ENCODE peak calls at places on chromosomes 12 and 14, in eight cellular contexts. One of them, this sample, is unnamed.

GRCh38 chr12:123389560-123390351 is 5.8 kb downstream of the KMT5A start:
- DNase-seq in CD8-positive, alpha-beta T cell: no peak
- DNase-seq in stomach: peak; percentile 67
- DNase-seq in lower lobe of right lung: peak; percentile 86
- DNase-seq in uterus: no peak
- DNase-seq in neural progenitor cell: peak; percentile 66
- DNase-seq in caudate nucleus: no peak
- DNase-seq in HL-60: peak; percentile 17
- DNase-seq in this sample: peak; percentile 72

GRCh38 chr14:79415726-79416125 is 795.6 kb downstream of the DIO2 start:
- DNase-seq in CD8-positive, alpha-beta T cell: no peak
- DNase-seq in stomach: no peak
- DNase-seq in lower lobe of right lung: no peak
- DNase-seq in uterus: no peak
- DNase-seq in neural progenitor cell: no peak
- DNase-seq in caudate nucleus: no peak
- DNase-seq in HL-60: no peak
- DNase-seq in this sample: no peak

GRCh38 chr12:32332446-32332845 is 66.9 kb upstream of the FGD4 start:
- DNase-seq in CD8-positive, alpha-beta T cell: no peak
- DNase-seq in stomach: no peak
- DNase-seq in lower lobe of right lung: no peak
- DNase-seq in uterus: no peak
- DNase-seq in neural progenitor cell: no peak
- DNase-seq in caudate nucleus: no peak
- DNase-seq in HL-60: no peak
- DNase-seq in this sample: no peak

GRCh38 chr12:26680724-26681455 is 152.1 kb downstream of the ITPR2 start:
- DNase-seq in CD8-positive, alpha-beta T cell: no peak
- DNase-seq in stomach: no peak
- DNase-seq in lower lobe of right lung: no peak
- DNase-seq in uterus: no peak
- DNase-seq in neural progenitor cell: no peak
- DNase-seq in caudate nucleus: no peak
- DNase-seq in HL-60: no peak
- DNase-seq in this sample: no peak

GRCh38 chr14:30015471-30015870 is 87.8 kb upstream of the PRKD1 start:
- DNase-seq in CD8-positive, alpha-beta T cell: no peak
- DNase-seq in stomach: no peak
- DNase-seq in lower lobe of right lung: no peak
- DNase-seq in uterus: no peak
- DNase-seq in neural progenitor cell: no peak
- DNase-seq in caudate nucleus: no peak
- DNase-seq in HL-60: no peak
- DNase-seq in this sample: no peak

GRCh38 chr12:27333311-27334009 is 824 bp downstream of the BMAL2 start:
- DNase-seq in CD8-positive, alpha-beta T cell: peak; percentile 22
- DNase-seq in stomach: peak; percentile 53
- DNase-seq in lower lobe of right lung: peak; percentile 72
- DNase-seq in uterus: no peak
- DNase-seq in neural progenitor cell: peak; percentile 43
- DNase-seq in caudate nucleus: no peak
- DNase-seq in HL-60: peak; percentile 79
- DNase-seq in this sample: peak; percentile 58

GRCh38 chr14:71590131-71590530 is 342.1 kb upstream of the RGS6 start:
- DNase-seq in CD8-positive, alpha-beta T cell: no peak
- DNase-seq in stomach: no peak
- DNase-seq in lower lobe of right lung: no peak
- DNase-seq in uterus: no peak
- DNase-seq in neural progenitor cell: no peak
- DNase-seq in caudate nucleus: no peak
- DNase-seq in HL-60: no peak
- DNase-seq in this sample: no peak

GRCh38 chr12:31989987-31990386 is 30.8 kb downstream of the RESF1 start:
- DNase-seq in CD8-positive, alpha-beta T cell: no peak
- DNase-seq in stomach: no peak
- DNase-seq in lower lobe of right lung: no peak
- DNase-seq in uterus: no peak
- DNase-seq in neural progenitor cell: no peak
- DNase-seq in caudate nucleus: no peak
- DNase-seq in HL-60: no peak
- DNase-seq in this sample: peak; percentile 31

GRCh38 chr12:45648070-45648469 is 81.4 kb upstream of the ARID2 start:
- DNase-seq in CD8-positive, alpha-beta T cell: no peak
- DNase-seq in stomach: peak; percentile 46
- DNase-seq in lower lobe of right lung: no peak
- DNase-seq in uterus: no peak
- DNase-seq in neural progenitor cell: no peak
- DNase-seq in caudate nucleus: no peak
- DNase-seq in HL-60: no peak
- DNase-seq in this sample: peak; percentile 15

GRCh38 chr12:105706973-105707334 is 376.5 kb downstream of the C12orf75 start:
- DNase-seq in CD8-positive, alpha-beta T cell: no peak
- DNase-seq in stomach: no peak
- DNase-seq in lower lobe of right lung: no peak
- DNase-seq in uterus: no peak
- DNase-seq in neural progenitor cell: no peak
- DNase-seq in caudate nucleus: no peak
- DNase-seq in HL-60: no peak
- DNase-seq in this sample: no peak

GRCh38 chr12:122413516-122414404 is 8.7 kb downstream of the CLIP1 start:
- DNase-seq in CD8-positive, alpha-beta T cell: no peak
- DNase-seq in stomach: no peak
- DNase-seq in lower lobe of right lung: no peak
- DNase-seq in uterus: no peak
- DNase-seq in neural progenitor cell: no peak
- DNase-seq in caudate nucleus: no peak
- DNase-seq in HL-60: peak; percentile 25
- DNase-seq in this sample: no peak

GRCh38 chr12:104957388-104958008 is 592 bp downstream of the SLC41A2 start:
- DNase-seq in CD8-positive, alpha-beta T cell: peak; percentile 29
- DNase-seq in stomach: peak; percentile 52
- DNase-seq in lower lobe of right lung: no peak
- DNase-seq in uterus: no peak
- DNase-seq in neural progenitor cell: no peak
- DNase-seq in caudate nucleus: no peak
- DNase-seq in HL-60: no peak
- DNase-seq in this sample: no peak

GRCh38 chr12:124005736-124006581 is 32.9 kb downstream of the ZNF664 start:
- DNase-seq in CD8-positive, alpha-beta T cell: no peak
- DNase-seq in stomach: no peak
- DNase-seq in lower lobe of right lung: no peak
- DNase-seq in uterus: no peak
- DNase-seq in neural progenitor cell: no peak
- DNase-seq in caudate nucleus: no peak
- DNase-seq in HL-60: peak; percentile 80
- DNase-seq in this sample: no peak

GRCh38 chr12:53694746-53695145 is 18.9 kb upstream of the ATP5MC2 start:
- DNase-seq in CD8-positive, alpha-beta T cell: no peak
- DNase-seq in stomach: no peak
- DNase-seq in lower lobe of right lung: no peak
- DNase-seq in uterus: no peak
- DNase-seq in neural progenitor cell: peak; percentile 38
- DNase-seq in caudate nucleus: no peak
- DNase-seq in HL-60: no peak
- DNase-seq in this sample: no peak

GRCh38 chr12:132489078-132489601 is 811 bp upstream of the FBRSL1 start:
- DNase-seq in CD8-positive, alpha-beta T cell: peak; percentile 71
- DNase-seq in stomach: peak; percentile 52
- DNase-seq in lower lobe of right lung: peak; percentile 78
- DNase-seq in uterus: no peak
- DNase-seq in neural progenitor cell: peak; percentile 60
- DNase-seq in caudate nucleus: no peak
- DNase-seq in HL-60: peak; percentile 76
- DNase-seq in this sample: peak; percentile 61

GRCh38 chr12:27096420-27096819 is 14.0 kb upstream of the C12orf71 start:
- DNase-seq in CD8-positive, alpha-beta T cell: no peak
- DNase-seq in stomach: no peak
- DNase-seq in lower lobe of right lung: no peak
- DNase-seq in uterus: no peak
- DNase-seq in neural progenitor cell: no peak
- DNase-seq in caudate nucleus: no peak
- DNase-seq in HL-60: no peak
- DNase-seq in this sample: no peak

GRCh38 chr14:69712637-69713088 is 54.3 kb upstream of the SRSF5 start:
- DNase-seq in CD8-positive, alpha-beta T cell: no peak
- DNase-seq in stomach: peak; percentile 70
- DNase-seq in lower lobe of right lung: peak; percentile 88
- DNase-seq in uterus: peak; percentile 47
- DNase-seq in neural progenitor cell: peak; percentile 43
- DNase-seq in caudate nucleus: no peak
- DNase-seq in HL-60: peak; percentile 38
- DNase-seq in this sample: no peak

GRCh38 chr14:34554540-34555250 is 15.2 kb upstream of the EAPP start:
- DNase-seq in CD8-positive, alpha-beta T cell: peak; percentile 19
- DNase-seq in stomach: peak; percentile 24
- DNase-seq in lower lobe of right lung: no peak
- DNase-seq in uterus: no peak
- DNase-seq in neural progenitor cell: no peak
- DNase-seq in caudate nucleus: no peak
- DNase-seq in HL-60: no peak
- DNase-seq in this sample: no peak
- H3K27ac ChIP-seq in CD8-positive, alpha-beta T cell: no peak overlapping the region
- H3K27ac ChIP-seq in stomach: peak overlapping the region; percentile 83
- H3K27ac ChIP-seq in lower lobe of right lung: peak overlapping the region; percentile 26
- H3K27ac ChIP-seq in uterus: peak overlapping the region; percentile 50
- H3K27ac ChIP-seq in neural progenitor cell: no peak overlapping the region
- H3K27ac ChIP-seq in caudate nucleus: no peak overlapping the region
- H3K27ac ChIP-seq in HL-60: no peak overlapping the region
- H3K27ac ChIP-seq in this sample: peak overlapping the region; percentile 63

DNA sequence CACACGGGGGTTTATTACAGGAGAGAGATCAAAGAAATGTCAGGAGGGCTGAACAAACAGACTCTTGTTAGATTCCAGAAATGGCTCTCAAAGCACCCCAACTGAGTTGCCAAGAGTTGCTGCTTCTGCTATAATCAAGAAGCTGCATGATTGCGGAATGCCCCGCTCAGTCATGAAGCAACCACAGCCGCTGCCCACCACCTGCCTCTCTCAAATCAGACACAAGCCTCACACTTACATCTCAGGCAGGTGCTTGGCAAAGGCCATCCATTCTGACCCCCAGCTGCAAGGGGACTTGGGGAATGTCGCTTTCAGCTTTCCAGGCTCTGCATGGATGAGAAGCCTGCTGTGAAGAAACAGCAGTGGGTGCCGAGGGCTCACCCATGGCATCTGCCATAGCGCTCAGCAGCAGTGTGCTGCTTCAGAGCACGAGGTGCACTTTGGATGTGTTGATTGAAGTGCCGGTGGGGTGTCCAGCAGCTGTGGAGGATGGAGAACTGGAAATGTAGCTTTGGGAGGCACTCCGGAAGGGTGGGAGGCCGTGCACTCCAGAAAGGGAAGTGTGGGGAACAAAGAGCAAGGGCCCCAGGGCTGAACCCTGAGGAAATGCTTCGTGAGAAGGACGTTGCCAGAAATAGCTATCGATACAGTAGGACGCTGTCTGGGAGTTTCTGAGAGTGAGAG is 37.7 kb downstream of the LRRC74A start:
- DNase-seq in CD8-positive, alpha-beta T cell: no peak
- DNase-seq in stomach: no peak
- DNase-seq in lower lobe of right lung: peak; percentile 80
- DNase-seq in uterus: peak; percentile 42
- DNase-seq in neural progenitor cell: no peak
- DNase-seq in caudate nucleus: no peak
- DNase-seq in HL-60: peak; percentile 75
- DNase-seq in this sample: no peak
- H3K27ac ChIP-seq in CD8-positive, alpha-beta T cell: no peak overlapping the region
- H3K27ac ChIP-seq in stomach: peak overlapping the region; percentile 34
- H3K27ac ChIP-seq in lower lobe of right lung: peak overlapping the region; percentile 59
- H3K27ac ChIP-seq in uterus: peak overlapping the region; percentile 20
- H3K27ac ChIP-seq in neural progenitor cell: no peak overlapping the region
- H3K27ac ChIP-seq in caudate nucleus: peak overlapping the region; percentile 38
- H3K27ac ChIP-seq in HL-60: peak overlapping the region; percentile 70
- H3K27ac ChIP-seq in this sample: no peak overlapping the region

DNA sequence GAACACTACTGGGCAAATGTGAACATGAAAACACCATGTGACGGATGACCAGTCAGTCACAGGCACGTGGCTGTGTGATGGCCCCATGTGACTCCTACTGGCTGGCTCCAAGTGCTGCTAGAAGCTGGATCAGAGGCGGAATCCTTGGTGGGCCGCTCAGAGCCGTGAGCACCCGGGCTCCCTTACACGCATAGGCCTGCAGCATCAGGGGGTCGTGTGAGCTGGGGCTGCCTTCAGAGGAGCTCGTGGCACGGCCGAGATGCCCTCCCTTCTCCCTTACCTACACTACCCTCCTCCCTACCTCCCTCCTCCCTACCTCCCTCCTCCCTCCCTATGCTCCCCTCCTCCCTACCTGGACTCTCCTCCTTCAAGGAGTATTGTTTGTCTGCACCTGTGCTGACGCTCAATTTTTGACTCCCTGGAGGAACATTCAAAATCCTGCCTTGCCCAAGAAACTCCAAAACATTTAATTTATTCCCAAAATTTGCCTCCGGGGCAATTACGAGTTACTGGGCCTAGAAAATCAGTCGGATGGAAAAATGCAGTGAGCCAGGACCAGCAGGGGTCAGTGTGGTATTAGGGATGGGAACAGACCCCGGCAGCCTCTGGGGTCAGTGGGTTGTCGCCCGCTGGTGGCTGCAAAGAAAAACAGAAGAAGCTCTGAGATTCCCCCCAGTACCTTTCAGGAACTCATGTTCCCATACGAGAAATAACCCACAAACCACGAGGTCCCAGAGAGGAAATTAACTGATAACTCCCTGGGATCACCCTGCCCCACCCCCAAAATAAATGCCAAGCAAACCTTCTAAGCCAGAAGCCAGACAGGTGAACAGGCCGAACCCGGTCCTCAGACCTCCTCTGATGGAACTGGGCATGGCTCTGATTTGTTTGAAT is 61.3 kb downstream of the C14orf132 start:
- DNase-seq in CD8-positive, alpha-beta T cell: peak; percentile 60
- DNase-seq in stomach: peak; percentile 77
- DNase-seq in lower lobe of right lung: peak; percentile 75
- DNase-seq in uterus: peak; percentile 79
- DNase-seq in neural progenitor cell: peak; percentile 89
- DNase-seq in caudate nucleus: peak; percentile 14
- DNase-seq in HL-60: peak; percentile 70
- DNase-seq in this sample: peak; percentile 89
- H3K27ac ChIP-seq in CD8-positive, alpha-beta T cell: no peak overlapping the region
- H3K27ac ChIP-seq in stomach: no peak overlapping the region
- H3K27ac ChIP-seq in lower lobe of right lung: no peak overlapping the region
- H3K27ac ChIP-seq in uterus: no peak overlapping the region
- H3K27ac ChIP-seq in neural progenitor cell: no peak overlapping the region
- H3K27ac ChIP-seq in caudate nucleus: no peak overlapping the region
- H3K27ac ChIP-seq in HL-60: no peak overlapping the region
- H3K27ac ChIP-seq in this sample: no peak overlapping the region

DNA sequence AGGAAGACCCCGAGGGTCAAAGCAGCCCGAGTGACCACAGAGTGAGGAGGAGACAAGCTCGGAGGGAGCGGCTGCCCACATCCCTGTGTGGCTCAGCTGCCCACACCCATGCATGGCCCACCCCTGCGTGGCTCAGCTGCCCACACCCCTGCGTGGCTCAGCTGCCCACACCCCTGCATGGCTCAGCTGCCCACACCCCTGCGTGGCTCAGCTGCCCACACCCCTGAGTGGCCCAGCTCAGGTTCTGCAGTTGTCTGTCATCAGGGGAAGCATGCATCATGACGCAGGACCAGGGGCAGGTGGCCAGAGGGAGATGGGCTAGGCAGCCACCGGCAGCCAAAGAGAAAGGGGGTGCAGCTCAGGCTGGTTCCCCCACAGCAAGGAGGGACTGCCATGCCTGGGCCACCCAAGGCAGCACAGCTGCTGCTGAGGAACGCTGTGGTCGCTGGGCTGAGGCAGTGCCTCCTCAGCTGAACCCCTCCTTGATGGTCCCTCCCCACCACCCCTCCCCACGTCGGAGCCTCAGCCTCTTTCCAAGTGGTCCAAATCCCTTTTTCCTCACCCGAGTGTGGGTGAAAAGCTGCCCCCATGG is 33.3 kb upstream of the NUDT14 start:
- DNase-seq in CD8-positive, alpha-beta T cell: no peak
- DNase-seq in stomach: no peak
- DNase-seq in lower lobe of right lung: no peak
- DNase-seq in uterus: no peak
- DNase-seq in neural progenitor cell: no peak
- DNase-seq in caudate nucleus: no peak
- DNase-seq in HL-60: no peak
- DNase-seq in this sample: no peak
- H3K27ac ChIP-seq in CD8-positive, alpha-beta T cell: no peak overlapping the region
- H3K27ac ChIP-seq in stomach: no peak overlapping the region
- H3K27ac ChIP-seq in lower lobe of right lung: no peak overlapping the region
- H3K27ac ChIP-seq in uterus: no peak overlapping the region
- H3K27ac ChIP-seq in neural progenitor cell: no peak overlapping the region
- H3K27ac ChIP-seq in caudate nucleus: no peak overlapping the region
- H3K27ac ChIP-seq in HL-60: no peak overlapping the region
- H3K27ac ChIP-seq in this sample: no peak overlapping the region

This sample was measured in hepatocyte.